ENCODE peak calls at places on chromosomes 16 and 17, in ten cellular contexts. V is heart left ventricle; I is breast epithelium; J is CD4-positive, alpha-beta memory T cell; B is aorta; F is Caco-2; Z is IMR-90; S is tibial artery; K is neural progenitor cell; E is astrocyte. G is an unnamed sample. For H3K4me1 and H3K27me3, the result is how much of the 10 kb centered on the place peaks cover.

GRCh38 chr17:7034955-7035590 is 742 bp upstream of the SLC16A13 start:
- DNase-seq in Z (no peak), S (no peak), B (no peak), I (no peak), V (no peak), J (peak), F (no peak), E (no peak), K (no peak), G (no peak)

GRCh38 chr16:12853972-12854371 is 47.4 kb upstream of the SHISA9 start:
- DNase-seq in S (no peak), K (no peak), I (no peak), V (no peak), F (no peak), E (no peak), B (no peak), J (no peak), Z (no peak), G (no peak)

GRCh38 chr16:3173892-3174617 is 13.9 kb upstream of the OR1F1 start:
- DNase-seq in Z (no peak), B (no peak), I (no peak), S (no peak), F (no peak), K (peak), V (no peak), J (no peak), E (no peak), G (peak)

GRCh38 chr17:61476476-61477203 is 24.4 kb downstream of the TBX4 start:
- DNase-seq in I (no peak), F (peak), B (no peak), J (no peak), K (no peak), V (no peak), E (no peak), Z (no peak), S (no peak), G (no peak)

GRCh38 chr16:50601341-50601740 is 53.1 kb downstream of the NKD1 start:
- DNase-seq in Z (no peak), V (no peak), S (no peak), K (no peak), E (no peak), I (no peak), B (no peak), J (no peak), F (no peak), G (no peak)

GRCh38 chr16:84593825-84594724 is 23.8 kb downstream of the COTL1 start:
- DNase-seq in E (no peak), K (no peak), Z (no peak), S (no peak), J (peak), I (no peak), B (peak), V (peak), F (no peak), G (no peak)

GRCh38 chr17:72588961-72589360 is 468.1 kb downstream of the SOX9 start:
- DNase-seq in J (no peak), Z (peak), B (no peak), K (no peak), I (peak), V (no peak), S (no peak), F (peak), E (peak), G (peak)

GRCh38 chr16:24609740-24610420 is 70.5 kb downstream of the RBBP6 start:
- DNase-seq in F (no peak), E (peak), K (peak), S (peak), V (peak), B (peak), Z (peak), J (no peak), I (peak), G (peak)

GRCh38 chr17:19291646-19292376 is 54.6 kb downstream of the EPN2 start:
- DNase-seq in S (no peak), F (no peak), J (no peak), I (peak), B (no peak), V (no peak), E (no peak), K (no peak), Z (no peak), G (no peak)

GRCh38 chr17:12597895-12598294 is 67.8 kb upstream of the MYOCD start:
- DNase-seq in I (no peak), B (no peak), F (no peak), Z (no peak), K (no peak), S (no peak), E (no peak), J (no peak), V (no peak), G (no peak)

GRCh38 chr17:27396941-27397340 is 59.3 kb upstream of the KSR1 start:
- DNase-seq in V (no peak), S (no peak), B (peak), J (no peak), K (no peak), F (no peak), I (peak), E (peak), Z (peak), G (no peak)

GRCh38 chr17:17175340-17175739 is 30.8 kb downstream of the PLD6 start:
- DNase-seq in K (no peak), B (no peak), S (no peak), F (no peak), J (no peak), Z (no peak), E (no peak), V (no peak), I (no peak), G (no peak)

GRCh38 chr17:49191917-49192741 is 18.2 kb downstream of the GNGT2 start:
- DNase-seq in V (peak), F (peak), J (peak), E (peak), B (peak), I (peak), K (peak), Z (peak), S (peak), G (peak)

GRCh38 chr16:27721548-27722265 is 171.8 kb downstream of the KATNIP start:
- DNase-seq in S (peak), B (peak), K (no peak), Z (peak), E (no peak), J (no peak), I (peak), V (peak), F (no peak), G (no peak)

DNA sequence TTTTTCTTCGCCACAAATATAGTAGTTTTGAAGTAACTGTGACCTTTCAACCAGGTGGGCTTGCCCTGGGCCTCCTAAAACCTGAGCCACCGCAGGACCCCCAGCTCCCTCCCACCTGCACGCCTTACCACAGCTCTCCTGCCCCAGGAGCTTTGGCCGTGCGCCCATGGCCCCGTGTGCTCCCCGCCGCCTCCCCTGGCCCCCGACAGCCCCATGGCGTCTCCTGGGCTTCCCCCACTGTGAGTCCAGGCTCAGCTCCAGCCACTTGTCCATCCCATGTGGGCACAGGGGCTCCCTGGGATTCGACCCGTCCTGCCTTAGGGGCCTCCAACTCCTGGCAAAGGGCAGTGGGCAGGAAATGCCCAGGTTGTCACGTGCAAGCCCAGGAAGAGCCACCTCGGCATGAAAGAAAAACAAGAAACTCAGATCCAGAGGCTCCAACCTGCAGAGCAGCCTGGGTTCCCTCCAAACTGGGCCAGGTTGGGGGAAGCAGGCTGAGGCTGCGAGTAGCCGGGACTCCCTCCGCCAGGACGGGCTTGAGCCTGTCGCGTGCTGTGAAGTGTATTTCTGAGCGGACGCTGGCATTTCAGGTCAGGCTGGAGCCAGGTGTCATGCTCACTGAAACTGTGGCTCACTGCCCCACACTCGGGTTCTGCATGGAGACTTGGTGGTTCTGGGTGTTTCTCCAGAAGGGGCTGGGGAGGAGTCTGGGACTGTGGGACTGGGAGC is 5.8 kb downstream of the LGALS3BP start:
- DNase-seq in S (no peak), E (no peak), V (no peak), K (no peak), F (no peak), J (no peak), I (no peak), B (no peak), Z (no peak), G (no peak)
- H3K4me1 ChIP-seq in S (under half), E (under half), V (half or more), K (under half), F (under half), J (under half), I (under half), B (under half), Z (under half), G (under half)

GRCh38 chr17:82179412-82179811 is 33.2 kb downstream of the CCDC57 start:
- DNase-seq in S (no peak), F (no peak), B (peak), K (no peak), J (no peak), V (no peak), I (no peak), E (no peak), Z (no peak), G (no peak)

GRCh38 chr17:82175951-82176350 is 36.7 kb downstream of the CCDC57 start:
- DNase-seq in E (no peak), V (no peak), B (peak), F (no peak), Z (no peak), K (no peak), I (no peak), J (no peak), S (no peak), G (no peak)

GRCh38 chr17:82178499-82179290 is 33.9 kb downstream of the CCDC57 start:
- DNase-seq in S (no peak), K (no peak), B (peak), E (no peak), J (no peak), F (no peak), V (no peak), I (no peak), Z (no peak), G (no peak)

GRCh38 chr17:82177276-82177675 is 35.4 kb downstream of the CCDC57 start:
- DNase-seq in J (no peak), F (no peak), V (no peak), Z (no peak), I (no peak), B (no peak), S (no peak), E (no peak), K (no peak), G (no peak)

DNA sequence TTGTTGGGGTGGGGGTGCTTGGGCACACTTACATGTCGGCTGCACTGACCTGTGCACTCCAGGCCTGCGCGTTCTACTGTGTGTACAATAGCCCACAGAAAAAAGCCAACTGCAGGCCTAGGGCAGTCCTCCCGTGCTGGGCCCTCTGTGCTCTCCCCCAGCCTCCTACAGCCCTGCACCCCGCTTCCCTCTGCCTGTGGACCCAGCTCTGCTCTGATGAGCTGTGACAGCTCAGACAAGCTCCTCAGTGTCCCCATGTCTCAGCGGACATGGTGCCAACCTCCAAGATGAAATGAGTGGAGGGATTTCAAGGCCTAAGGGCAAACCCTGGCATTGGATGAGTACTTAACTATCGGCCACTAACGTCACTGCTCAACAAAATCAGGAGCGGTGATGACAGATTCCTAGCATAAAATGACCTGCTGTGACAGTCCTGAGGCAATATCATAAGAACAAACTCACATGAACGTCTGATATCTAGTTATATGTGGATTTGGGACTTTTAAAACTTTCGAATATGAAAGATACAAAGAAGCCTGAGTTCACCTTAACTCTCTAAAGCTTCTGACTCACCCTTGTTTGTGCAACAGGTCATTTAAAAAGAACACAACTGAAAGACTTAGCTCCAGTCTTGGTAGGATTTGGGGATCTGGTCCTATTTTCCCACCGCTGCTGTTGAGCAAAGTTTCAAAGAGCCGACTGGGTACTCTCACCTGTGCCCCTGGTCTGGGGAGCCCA is 34.7 kb downstream of the CCDC57 start:
- DNase-seq in I (no peak), K (no peak), Z (no peak), V (no peak), E (no peak), S (no peak), F (no peak), B (peak), J (no peak), G (no peak)
- H3K27me3 ChIP-seq in I (under half), K (under half), Z (under half), V (under half), E (under half), S (under half), F (under half), B (under half), J (under half), G (under half)

GRCh38 chr16:46787909-46788308 is 39.8 kb upstream of the MYLK3 start:
- DNase-seq in K (no peak), V (no peak), F (no peak), E (no peak), B (no peak), I (no peak), J (no peak), Z (no peak), S (no peak), G (no peak)

GRCh38 chr16:46782320-46782719 is 34.2 kb upstream of the MYLK3 start:
- DNase-seq in Z (no peak), B (no peak), E (no peak), J (no peak), F (no peak), S (no peak), I (no peak), K (no peak), V (no peak), G (no peak)

GRCh38 chr16:46783800-46784199 is 35.7 kb upstream of the MYLK3 start:
- DNase-seq in S (no peak), K (no peak), Z (no peak), F (no peak), V (no peak), I (no peak), E (no peak), B (no peak), J (no peak), G (no peak)

GRCh38 chr16:46789075-46789474 is 40.9 kb upstream of the MYLK3 start:
- DNase-seq in J (no peak), V (no peak), S (no peak), F (no peak), E (no peak), K (no peak), I (no peak), B (no peak), Z (no peak), G (no peak)

DNA sequence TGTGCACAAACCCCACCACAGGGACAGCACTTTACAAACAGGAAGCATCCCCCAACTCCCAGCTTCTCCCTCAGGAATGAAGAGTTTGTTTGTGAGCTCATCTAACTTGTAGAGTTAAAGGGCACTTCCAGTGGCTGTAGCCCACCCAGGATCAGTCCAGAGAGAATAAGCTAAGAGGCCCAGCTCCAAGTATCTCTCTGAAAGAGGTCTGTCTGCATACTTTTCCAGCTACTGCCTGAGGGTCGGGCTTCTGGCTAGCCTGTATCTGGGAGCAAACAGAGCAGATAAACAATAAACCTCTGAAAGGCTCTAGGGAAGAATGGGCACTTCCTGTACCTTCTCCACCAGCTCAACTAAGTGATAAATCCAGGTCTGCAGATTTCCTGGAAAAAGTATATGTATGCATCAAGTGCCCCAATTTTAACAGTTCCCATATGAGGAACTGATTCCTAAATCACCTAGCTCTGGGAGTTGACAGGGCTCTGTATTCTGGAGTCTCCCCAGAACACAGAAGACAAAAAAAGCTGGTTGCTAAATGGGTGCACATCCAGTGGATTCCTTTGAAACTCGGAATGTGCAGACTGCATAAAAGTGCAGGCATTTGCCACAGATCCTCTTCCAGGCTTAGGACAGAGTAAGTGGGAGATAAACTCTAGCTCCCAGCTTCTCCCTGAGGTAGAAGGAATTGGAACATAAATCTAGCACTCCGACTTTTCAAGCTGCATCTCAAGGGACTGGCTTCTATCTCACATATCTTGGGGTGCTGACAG is 37.1 kb upstream of the MYLK3 start:
- DNase-seq in V (no peak), E (no peak), K (no peak), I (no peak), B (no peak), Z (no peak), J (no peak), F (no peak), S (no peak), G (no peak)
- H3K4me1 ChIP-seq in V (under half), E (under half), K (under half), I (under half), B (under half), Z (under half), J (under half), F (under half), S (under half), G (under half)

GRCh38 chr17:81807839-81808238 is 3.9 kb downstream of the GCGR start:
- DNase-seq in K (no peak), F (no peak), B (no peak), S (no peak), J (no peak), I (no peak), E (no peak), Z (no peak), V (no peak), G (peak)
- H3K27me3 ChIP-seq in K (half or more), F (under half), B (under half), S (half or more), J (under half), I (half or more), E (under half), Z (half or more), V (under half), G (half or more)

GRCh38 chr17:39599665-39600468 is 7.9 kb downstream of the NEUROD2 start:
- DNase-seq in F (no peak), I (no peak), E (no peak), B (no peak), K (no peak), S (no peak), J (no peak), Z (no peak), V (no peak), G (no peak)
- H3K4me1 ChIP-seq in F (under half), I (under half), E (under half), B (under half), K (under half), S (under half), J (under half), Z (under half), V (under half), G (under half)

GRCh38 chr17:36657390-36657762 is 56.0 kb downstream of the MRM1 start:
- DNase-seq in K (no peak), I (no peak), J (no peak), V (no peak), Z (no peak), E (no peak), S (no peak), F (no peak), B (no peak), G (no peak)
- H3K27me3 ChIP-seq in K (under half), I (under half), J (under half), V (under half), Z (half or more), E (under half), S (half or more), F (under half), B (under half), G (under half)

GRCh38 chr16:86491643-86492030 is 18.7 kb upstream of the FOXF1 start:
- DNase-seq in J (no peak), E (no peak), S (no peak), Z (no peak), F (no peak), I (no peak), B (no peak), K (no peak), V (no peak), G (no peak)

GRCh38 chr16:86494039-86494564 is 16.2 kb upstream of the FOXF1 start:
- DNase-seq in I (no peak), V (no peak), K (peak), F (no peak), S (no peak), Z (no peak), B (no peak), E (no peak), J (no peak), G (no peak)

GRCh38 chr16:86492267-86492960 is 17.9 kb upstream of the FOXF1 start:
- DNase-seq in K (no peak), B (no peak), Z (no peak), V (no peak), J (no peak), S (no peak), I (no peak), E (no peak), F (no peak), G (no peak)

GRCh38 chr16:86492961-86493639 is 17.2 kb upstream of the FOXF1 start:
- DNase-seq in I (no peak), E (no peak), J (no peak), V (no peak), S (no peak), F (no peak), Z (no peak), B (no peak), K (no peak), G (no peak)

DNA sequence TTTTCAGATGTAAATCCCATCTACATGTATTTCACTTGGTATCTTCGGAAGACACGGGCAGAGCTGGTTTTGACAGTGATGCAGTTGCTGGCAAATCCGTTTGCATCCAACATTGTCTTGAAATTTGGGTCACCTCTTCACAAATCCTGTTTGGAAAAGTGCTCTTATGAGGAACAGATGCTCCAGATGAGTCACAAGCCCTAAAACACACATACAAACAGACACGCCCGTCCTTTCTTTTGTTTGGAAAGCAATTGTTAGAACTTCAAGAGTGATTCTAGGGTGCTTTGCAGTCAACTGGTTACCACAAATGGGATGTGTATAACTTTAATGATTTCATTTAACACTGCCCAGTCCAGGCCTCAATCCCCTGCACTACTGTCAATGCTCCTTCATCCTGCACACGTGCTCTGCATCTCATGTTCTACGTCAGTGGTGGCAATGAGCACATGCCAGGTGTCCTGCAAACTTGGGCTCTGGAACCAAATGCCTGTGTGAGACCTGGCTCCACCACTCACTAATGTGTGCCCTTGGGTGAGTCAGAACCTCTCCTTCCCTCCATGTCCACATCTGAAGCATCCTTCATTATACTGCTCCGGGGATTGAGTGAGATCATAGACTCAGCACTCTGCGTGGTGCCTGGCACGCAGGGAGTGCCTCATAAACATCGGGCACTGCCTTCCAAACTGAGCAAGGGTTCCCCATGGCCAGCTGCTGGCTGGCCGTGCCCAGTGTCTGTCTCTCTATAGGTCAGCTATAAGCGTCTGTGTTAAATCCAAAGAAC is 19.3 kb upstream of the FOXF1 start:
- DNase-seq in E (no peak), Z (peak), I (no peak), F (no peak), S (no peak), V (no peak), J (no peak), B (no peak), K (no peak), G (no peak)
- H3K4me1 ChIP-seq in E (under half), Z (under half), I (under half), F (under half), S (under half), V (under half), J (under half), B (under half), K (under half), G (under half)

G was measured in RWPE2.